ENCODE peak calls at places on chromosomes 2 and 18, in nine cellular contexts. P, J, T, Y, F, B, G, L and I are unnamed samples.

GRCh38 chr2:179021258-179021657 is 28.7 kb downstream of the CCDC141 start:
- DNase-seq in B (no peak), L (no peak), T (no peak), J (no peak), P (no peak), G (no peak), F (no peak), Y (no peak), I (no peak)

GRCh38 chr2:163834841-163835240 is 99.0 kb upstream of the FIGN start:
- DNase-seq in G (no peak), F (no peak), P (no peak), Y (no peak), B (no peak), T (no peak), L (no peak), J (no peak), I (no peak)

GRCh38 chr2:7011376-7012083 is 94.3 kb downstream of the RNF144A start:
- DNase-seq in G (no peak), T (no peak), J (no peak), L (no peak), F (no peak), Y (no peak), P (no peak), B (no peak), I (no peak)

GRCh38 chr2:52260904-52261303 is 1229.0 kb upstream of the NRXN1 start:
- DNase-seq in Y (no peak), L (no peak), G (no peak), J (no peak), F (no peak), T (no peak), P (no peak), B (no peak), I (no peak)

GRCh38 chr2:86201951-86202692 is 2.9 kb downstream of the MRPL35 start:
- DNase-seq in G (no peak), B (no peak), F (no peak), Y (no peak), J (no peak), L (no peak), P (no peak), T (no peak), I (no peak)

GRCh38 chr2:220708366-220708765 is 863.7 kb downstream of the EPHA4 start:
- DNase-seq in F (no peak), L (no peak), J (no peak), T (no peak), G (no peak), Y (no peak), P (no peak), B (no peak), I (no peak)

GRCh38 chr2:138395565-138396306 is 105.8 kb upstream of the SPOPL start:
- DNase-seq in J (no peak), G (no peak), B (no peak), L (peak; percentile 77), T (no peak), Y (no peak), F (no peak), P (peak; percentile 18), I (no peak)

GRCh38 chr18:23135679-23136325 is 517 bp downstream of the CABLES1 start:
- DNase-seq in P (peak; percentile 96), B (no peak), J (no peak), Y (no peak), F (no peak), G (no peak), L (no peak), T (peak; percentile 27), I (no peak)

GRCh38 chr2:237627463-237628321 is at the start of gene LRRFIP1:
- DNase-seq in Y (no peak), B (no peak), G (no peak), J (peak; percentile 63), L (no peak), F (no peak), T (peak; percentile 53), P (peak; percentile 94), I (peak; percentile 41)

DNA sequence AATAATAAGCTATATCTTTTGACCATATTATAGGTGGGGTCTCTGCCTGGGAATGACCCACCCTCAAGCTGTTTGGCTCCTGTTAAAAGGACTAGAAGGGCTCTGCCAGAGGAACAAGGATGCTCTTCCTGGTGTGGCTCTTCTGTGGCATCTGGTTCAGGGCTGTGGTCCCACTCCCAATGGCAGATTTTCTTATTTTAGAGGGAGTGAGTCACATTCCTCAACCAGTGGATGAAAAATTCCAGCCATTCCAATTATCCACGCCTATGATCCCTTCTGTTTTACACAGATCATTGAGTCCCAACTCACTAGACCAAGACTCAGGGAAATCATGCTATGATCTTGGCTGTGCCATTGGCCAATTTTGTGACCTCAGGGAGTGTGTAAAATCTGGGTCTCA is 120.0 kb downstream of the PARD3B start:
- DNase-seq in J (no peak), B (no peak), P (no peak), Y (peak; percentile 10), G (peak; percentile 10), F (no peak), T (no peak), L (no peak), I (no peak)
- H3K27ac ChIP-seq in J (no peak overlapping the region), B (no peak overlapping the region), P (peak overlapping the region; percentile 87), Y (no peak overlapping the region), G (peak overlapping the region; percentile 74), F (no peak overlapping the region), T (no peak overlapping the region), L (no peak overlapping the region), I (no peak overlapping the region)

GRCh38 chr2:112584891-112585250 is 462 bp downstream of the CHCHD5 start:
- DNase-seq in T (no peak), P (no peak), B (no peak), F (no peak), J (no peak), G (no peak), Y (no peak), L (no peak), I (no peak)

GRCh38 chr2:112584134-112584890 is at the start of gene CHCHD5:
- DNase-seq in Y (peak; percentile 98), T (peak; percentile 96), G (peak; percentile 89), J (peak; percentile 93), F (peak; percentile 85), B (peak; percentile 97), P (peak; percentile 94), L (peak; percentile 98), I (peak; percentile 90)

GRCh38 chr2:112585400-112585799 is 991 bp downstream of the CHCHD5 start:
- DNase-seq in P (no peak), B (no peak), T (no peak), Y (no peak), F (no peak), G (no peak), J (no peak), L (no peak), I (no peak)

GRCh38 chr2:112582314-112582746 is 2.1 kb upstream of the CHCHD5 start:
- DNase-seq in L (no peak), J (no peak), P (no peak), G (no peak), Y (peak; percentile 60), B (peak; percentile 56), F (no peak), T (peak; percentile 16), I (no peak)

GRCh38 chr2:112583497-112584133 is 794 bp upstream of the CHCHD5 start:
- DNase-seq in F (no peak), B (no peak), L (no peak), T (no peak), Y (peak; percentile 75), G (peak; percentile 21), J (no peak), P (peak; percentile 66), I (no peak)
- H3K27ac ChIP-seq in F (peak overlapping the region; percentile 95), B (peak overlapping the region; percentile 89), L (peak overlapping the region; percentile 94), T (peak overlapping the region; percentile 91), Y (peak overlapping the region; percentile 97), G (peak overlapping the region; percentile 96), J (peak overlapping the region; percentile 94), P (peak overlapping the region; percentile 99), I (peak overlapping the region; percentile 90)

GRCh38 chr18:51192026-51192425 is 5.5 kb downstream of the MEX3C start:
- DNase-seq in B (no peak), J (no peak), P (no peak), F (no peak), T (no peak), L (no peak), Y (no peak), G (no peak), I (no peak)

GRCh38 chr18:51195602-51196115 is 1.8 kb downstream of the MEX3C start:
- DNase-seq in B (peak; percentile 60), G (peak; percentile 18), J (no peak), F (no peak), L (no peak), P (peak; percentile 61), T (peak; percentile 49), Y (peak; percentile 87), I (no peak)

GRCh38 chr18:51194604-51195003 is 2.9 kb downstream of the MEX3C start:
- DNase-seq in Y (no peak), T (no peak), P (peak; percentile 67), L (no peak), B (no peak), J (no peak), G (no peak), F (no peak), I (no peak)

GRCh38 chr18:51195086-51195601 is 2.3 kb downstream of the MEX3C start:
- DNase-seq in T (no peak), B (no peak), F (no peak), L (no peak), G (no peak), J (no peak), P (no peak), Y (no peak), I (no peak)

GRCh38 chr18:51193621-51194287 is 3.7 kb downstream of the MEX3C start:
- DNase-seq in Y (no peak), B (no peak), P (peak; percentile 87), L (no peak), F (no peak), J (no peak), T (no peak), G (no peak), I (no peak)
- H3K27ac ChIP-seq in Y (peak overlapping the region; percentile 27), B (peak overlapping the region; percentile 12), P (peak overlapping the region; percentile 61), L (no peak overlapping the region), F (peak overlapping the region; percentile 98), J (peak overlapping the region; percentile 94), T (no peak overlapping the region), G (no peak overlapping the region), I (no peak overlapping the region)

GRCh38 chr2:70115646-70116442 is 28.6 kb downstream of the PCBP1 start:
- DNase-seq in G (no peak), J (peak; percentile 76), P (no peak), L (peak; percentile 66), T (no peak), Y (no peak), F (no peak), B (no peak), I (no peak)

GRCh38 chr2:70118798-70119454 is 31.6 kb downstream of the PCBP1 start:
- DNase-seq in B (no peak), Y (peak; percentile 67), P (no peak), T (peak; percentile 67), J (no peak), G (no peak), F (no peak), L (no peak), I (peak; percentile 60)

GRCh38 chr2:70113396-70114100 is 26.3 kb downstream of the PCBP1 start:
- DNase-seq in T (no peak), B (no peak), P (no peak), G (no peak), J (no peak), L (peak; percentile 11), F (no peak), Y (no peak), I (no peak)

GRCh38 chr2:70121627-70122372 is 34.5 kb downstream of the PCBP1 start:
- DNase-seq in J (peak; percentile 25), Y (peak; percentile 40), G (no peak), P (no peak), T (peak; percentile 87), B (no peak), F (no peak), L (peak; percentile 45), I (no peak)

GRCh38 chr2:70116936-70117554 is 29.8 kb downstream of the PCBP1 start:
- DNase-seq in L (no peak), G (no peak), T (peak; percentile 55), F (no peak), B (no peak), P (no peak), Y (no peak), J (no peak), I (no peak)
- H3K27ac ChIP-seq in L (no peak overlapping the region), G (no peak overlapping the region), T (peak overlapping the region; percentile 42), F (peak overlapping the region; percentile 14), B (no peak overlapping the region), P (no peak overlapping the region), Y (no peak overlapping the region), J (peak overlapping the region; percentile 95), I (peak overlapping the region; percentile 8)